ENCODE peak calls at places on chromosomes 12 and 14, in nine cellular contexts. One of them, this sample, is unnamed.

GRCh38 chr14:59520224-59520623 is 35.9 kb downstream of the JKAMP start:
- DNase-seq in body of pancreas: no peak
- DNase-seq in GM23338: no peak
- DNase-seq in dorsolateral prefrontal cortex: no peak
- DNase-seq in neural progenitor cell: no peak
- DNase-seq in AG04450: no peak
- DNase-seq in A549: no peak
- DNase-seq in ovary: no peak
- DNase-seq in IMR-90: no peak
- DNase-seq in this sample: no peak

GRCh38 chr12:66241061-66242043 is 52.3 kb downstream of the IRAK3 start:
- DNase-seq in body of pancreas: no peak
- DNase-seq in GM23338: no peak
- DNase-seq in dorsolateral prefrontal cortex: no peak
- DNase-seq in neural progenitor cell: no peak
- DNase-seq in AG04450: peak
- DNase-seq in A549: peak
- DNase-seq in ovary: no peak
- DNase-seq in IMR-90: peak
- DNase-seq in this sample: peak

GRCh38 chr12:47370421-47370820 is 290.7 kb upstream of the AMIGO2 start:
- DNase-seq in body of pancreas: no peak
- DNase-seq in GM23338: no peak
- DNase-seq in dorsolateral prefrontal cortex: no peak
- DNase-seq in neural progenitor cell: no peak
- DNase-seq in AG04450: no peak
- DNase-seq in A549: no peak
- DNase-seq in ovary: no peak
- DNase-seq in IMR-90: no peak
- DNase-seq in this sample: no peak

GRCh38 chr14:60151715-60152114 is 13.5 kb downstream of the DHRS7 start:
- DNase-seq in body of pancreas: peak
- DNase-seq in GM23338: no peak
- DNase-seq in dorsolateral prefrontal cortex: peak
- DNase-seq in neural progenitor cell: no peak
- DNase-seq in AG04450: peak
- DNase-seq in A549: peak
- DNase-seq in ovary: no peak
- DNase-seq in IMR-90: peak
- DNase-seq in this sample: peak

GRCh38 chr14:104680056-104680805 is 9.2 kb upstream of the INF2 start:
- DNase-seq in body of pancreas: peak
- DNase-seq in GM23338: no peak
- DNase-seq in dorsolateral prefrontal cortex: peak
- DNase-seq in neural progenitor cell: no peak
- DNase-seq in AG04450: no peak
- DNase-seq in A549: peak
- DNase-seq in ovary: peak
- DNase-seq in IMR-90: peak
- DNase-seq in this sample: peak

GRCh38 chr12:67710582-67710981 is 62.0 kb downstream of the DYRK2 start:
- DNase-seq in body of pancreas: peak
- DNase-seq in GM23338: no peak
- DNase-seq in dorsolateral prefrontal cortex: no peak
- DNase-seq in neural progenitor cell: no peak
- DNase-seq in AG04450: no peak
- DNase-seq in A549: peak
- DNase-seq in ovary: no peak
- DNase-seq in IMR-90: peak
- DNase-seq in this sample: no peak

GRCh38 chr12:69329669-69330428 is 18.3 kb upstream of the LYZ start:
- DNase-seq in body of pancreas: no peak
- DNase-seq in GM23338: no peak
- DNase-seq in dorsolateral prefrontal cortex: no peak
- DNase-seq in neural progenitor cell: no peak
- DNase-seq in AG04450: no peak
- DNase-seq in A549: peak
- DNase-seq in ovary: no peak
- DNase-seq in IMR-90: no peak
- DNase-seq in this sample: no peak

GRCh38 chr14:91267965-91268437 is 23.5 kb upstream of the GPR68 start:
- DNase-seq in body of pancreas: no peak
- DNase-seq in GM23338: no peak
- DNase-seq in dorsolateral prefrontal cortex: no peak
- DNase-seq in neural progenitor cell: no peak
- DNase-seq in AG04450: no peak
- DNase-seq in A549: no peak
- DNase-seq in ovary: no peak
- DNase-seq in IMR-90: no peak
- DNase-seq in this sample: no peak

GRCh38 chr12:54606556-54606955 is 18.1 kb upstream of the PPP1R1A start:
- DNase-seq in body of pancreas: no peak
- DNase-seq in GM23338: no peak
- DNase-seq in dorsolateral prefrontal cortex: no peak
- DNase-seq in neural progenitor cell: no peak
- DNase-seq in AG04450: no peak
- DNase-seq in A549: no peak
- DNase-seq in ovary: no peak
- DNase-seq in IMR-90: no peak
- DNase-seq in this sample: no peak

GRCh38 chr12:25982416-25982815 is 23.9 kb downstream of the RASSF8 start:
- DNase-seq in body of pancreas: no peak
- DNase-seq in GM23338: no peak
- DNase-seq in dorsolateral prefrontal cortex: no peak
- DNase-seq in neural progenitor cell: no peak
- DNase-seq in AG04450: no peak
- DNase-seq in A549: no peak
- DNase-seq in ovary: no peak
- DNase-seq in IMR-90: no peak
- DNase-seq in this sample: no peak

GRCh38 chr14:94650444-94650775 is 38.2 kb downstream of the SERPINA3 start:
- DNase-seq in body of pancreas: no peak
- DNase-seq in GM23338: no peak
- DNase-seq in dorsolateral prefrontal cortex: no peak
- DNase-seq in neural progenitor cell: no peak
- DNase-seq in AG04450: no peak
- DNase-seq in A549: no peak
- DNase-seq in ovary: no peak
- DNase-seq in IMR-90: no peak
- DNase-seq in this sample: no peak

GRCh38 chr12:51171884-51172514 is 936 bp downstream of the TFCP2 start:
- DNase-seq in body of pancreas: peak
- DNase-seq in GM23338: peak
- DNase-seq in dorsolateral prefrontal cortex: no peak
- DNase-seq in neural progenitor cell: peak
- DNase-seq in AG04450: no peak
- DNase-seq in A549: no peak
- DNase-seq in ovary: no peak
- DNase-seq in IMR-90: peak
- DNase-seq in this sample: peak

GRCh38 chr12:128076188-128076587 is 190.8 kb upstream of the TMEM132C start:
- DNase-seq in body of pancreas: no peak
- DNase-seq in GM23338: no peak
- DNase-seq in dorsolateral prefrontal cortex: no peak
- DNase-seq in neural progenitor cell: no peak
- DNase-seq in AG04450: no peak
- DNase-seq in A549: peak
- DNase-seq in ovary: no peak
- DNase-seq in IMR-90: no peak
- DNase-seq in this sample: peak

GRCh38 chr14:88164906-88165534 is 158.0 kb downstream of the KCNK10 start:
- DNase-seq in body of pancreas: no peak
- DNase-seq in GM23338: no peak
- DNase-seq in dorsolateral prefrontal cortex: no peak
- DNase-seq in neural progenitor cell: no peak
- DNase-seq in AG04450: no peak
- DNase-seq in A549: no peak
- DNase-seq in ovary: no peak
- DNase-seq in IMR-90: no peak
- DNase-seq in this sample: no peak
- TF ChIP-seq CTCF in body of pancreas: no peak
- TF ChIP-seq CTCF in GM23338: no peak
- TF ChIP-seq CTCF in dorsolateral prefrontal cortex: no peak
- TF ChIP-seq CTCF in neural progenitor cell: no peak
- TF ChIP-seq CTCF in AG04450: no peak
- TF ChIP-seq CTCF in A549: no peak
- TF ChIP-seq CTCF in ovary: no peak
- TF ChIP-seq CTCF in IMR-90: no peak
- TF ChIP-seq CTCF in this sample: no peak

GRCh38 chr14:73723799-73724621 is 9.8 kb upstream of the PNMA1 start:
- DNase-seq in body of pancreas: peak
- DNase-seq in GM23338: peak
- DNase-seq in dorsolateral prefrontal cortex: no peak
- DNase-seq in neural progenitor cell: peak
- DNase-seq in AG04450: peak
- DNase-seq in A549: peak
- DNase-seq in ovary: peak
- DNase-seq in IMR-90: peak
- DNase-seq in this sample: peak

GRCh38 chr14:73725116-73726024 is 11.2 kb upstream of the PNMA1 start:
- DNase-seq in body of pancreas: no peak
- DNase-seq in GM23338: no peak
- DNase-seq in dorsolateral prefrontal cortex: no peak
- DNase-seq in neural progenitor cell: no peak
- DNase-seq in AG04450: no peak
- DNase-seq in A549: no peak
- DNase-seq in ovary: peak
- DNase-seq in IMR-90: peak
- DNase-seq in this sample: peak

GRCh38 chr14:73723411-73723798 is 9.2 kb upstream of the PNMA1 start:
- DNase-seq in body of pancreas: no peak
- DNase-seq in GM23338: no peak
- DNase-seq in dorsolateral prefrontal cortex: no peak
- DNase-seq in neural progenitor cell: no peak
- DNase-seq in AG04450: no peak
- DNase-seq in A549: no peak
- DNase-seq in ovary: no peak
- DNase-seq in IMR-90: peak
- DNase-seq in this sample: peak

GRCh38 chr14:73726025-73726961 is 12.1 kb upstream of the PNMA1 start:
- DNase-seq in body of pancreas: no peak
- DNase-seq in GM23338: no peak
- DNase-seq in dorsolateral prefrontal cortex: no peak
- DNase-seq in neural progenitor cell: no peak
- DNase-seq in AG04450: no peak
- DNase-seq in A549: no peak
- DNase-seq in ovary: peak
- DNase-seq in IMR-90: no peak
- DNase-seq in this sample: peak

DNA sequence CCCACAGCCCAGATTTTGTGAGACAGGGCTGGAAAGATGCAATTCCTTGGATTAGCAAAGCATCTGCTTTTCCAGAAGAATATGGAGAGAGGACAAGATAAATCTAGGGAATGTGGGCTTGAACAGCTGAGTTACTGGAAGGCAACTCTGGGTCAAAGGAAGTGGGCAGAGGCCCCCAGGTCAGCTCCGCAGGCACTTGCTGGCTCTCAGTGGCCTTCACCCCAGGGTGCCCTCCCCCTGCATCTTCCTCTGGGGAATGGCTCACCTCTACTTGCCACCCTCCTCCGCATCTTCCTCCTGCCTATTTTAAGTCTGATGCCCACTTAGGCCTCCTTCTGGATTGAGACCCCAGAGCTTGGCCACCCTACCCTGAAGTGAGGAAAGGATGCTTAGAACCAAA is 10.5 kb upstream of the PNMA1 start:
- DNase-seq in body of pancreas: no peak
- DNase-seq in GM23338: no peak
- DNase-seq in dorsolateral prefrontal cortex: no peak
- DNase-seq in neural progenitor cell: no peak
- DNase-seq in AG04450: no peak
- DNase-seq in A549: no peak
- DNase-seq in ovary: peak
- DNase-seq in IMR-90: no peak
- DNase-seq in this sample: no peak
- H3K4me3 ChIP-seq in body of pancreas: no peak
- H3K4me3 ChIP-seq in GM23338: no peak
- H3K4me3 ChIP-seq in dorsolateral prefrontal cortex: no peak
- H3K4me3 ChIP-seq in neural progenitor cell: no peak
- H3K4me3 ChIP-seq in AG04450: no peak
- H3K4me3 ChIP-seq in A549: no peak
- H3K4me3 ChIP-seq in ovary: no peak
- H3K4me3 ChIP-seq in IMR-90: no peak
- H3K4me3 ChIP-seq in this sample: no peak

DNA sequence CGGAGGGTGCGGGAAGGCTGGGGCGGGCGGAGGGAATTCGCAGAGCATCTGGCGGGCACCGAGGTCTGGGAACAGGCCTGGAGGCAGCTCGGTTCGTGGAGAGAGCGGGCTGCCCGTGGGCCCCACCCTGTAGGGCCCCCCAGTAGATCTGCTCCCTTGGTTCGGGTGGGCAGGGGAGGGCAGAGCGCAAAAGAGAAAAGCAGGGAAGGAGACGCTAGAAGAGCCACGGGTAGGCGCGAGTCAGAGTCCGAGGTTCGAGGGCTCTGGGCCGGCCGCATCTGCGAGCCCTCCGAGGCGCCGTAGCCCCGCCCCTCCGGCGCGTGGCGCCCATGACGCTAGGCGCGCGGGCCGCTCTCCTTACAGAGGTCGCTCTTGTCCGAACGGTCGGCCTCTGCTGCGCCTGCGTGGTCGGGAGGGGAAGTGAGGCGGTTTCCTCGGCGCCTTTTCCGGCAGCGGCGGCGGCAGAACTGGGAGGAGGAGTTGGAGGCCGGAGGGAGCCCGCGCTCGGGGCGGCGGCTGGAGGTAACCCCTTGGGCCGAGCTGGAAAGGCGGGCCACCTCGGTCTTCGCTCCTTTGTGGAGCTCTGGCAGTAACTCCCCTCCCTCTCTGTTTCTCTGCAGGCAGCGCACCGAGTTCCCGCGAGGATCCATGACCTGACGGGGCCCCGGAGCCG is at the start of gene ARF6:
- DNase-seq in body of pancreas: peak
- DNase-seq in GM23338: peak
- DNase-seq in dorsolateral prefrontal cortex: peak
- DNase-seq in neural progenitor cell: peak
- DNase-seq in AG04450: peak
- DNase-seq in A549: peak
- DNase-seq in ovary: peak
- DNase-seq in IMR-90: peak
- DNase-seq in this sample: peak
- TF ChIP-seq CTCF in body of pancreas: no peak
- TF ChIP-seq CTCF in GM23338: no peak
- TF ChIP-seq CTCF in dorsolateral prefrontal cortex: peak
- TF ChIP-seq CTCF in neural progenitor cell: peak
- TF ChIP-seq CTCF in AG04450: peak
- TF ChIP-seq CTCF in A549: peak
- TF ChIP-seq CTCF in ovary: peak
- TF ChIP-seq CTCF in IMR-90: peak
- TF ChIP-seq CTCF in this sample: no peak

DNA sequence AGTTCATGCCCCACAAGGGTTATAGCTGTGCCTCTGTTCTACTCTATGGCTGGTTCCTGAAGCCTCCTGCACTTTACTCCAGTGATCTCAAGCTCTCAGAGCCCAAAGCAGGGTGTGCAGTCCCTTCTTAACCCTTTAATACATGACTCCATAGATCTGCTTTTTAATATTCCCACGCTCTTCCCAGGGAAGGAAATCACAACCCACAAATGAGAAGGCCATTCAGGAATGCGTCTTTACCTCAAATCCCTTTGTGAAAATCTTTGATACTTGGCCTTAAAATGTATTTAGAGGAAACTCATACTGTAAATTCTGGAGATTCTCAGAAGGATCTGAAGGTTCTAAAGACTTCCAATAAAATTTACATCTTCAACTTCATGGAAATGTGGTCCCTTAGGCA is 17.0 kb downstream of the NID2 start:
- DNase-seq in body of pancreas: no peak
- DNase-seq in GM23338: no peak
- DNase-seq in dorsolateral prefrontal cortex: no peak
- DNase-seq in neural progenitor cell: no peak
- DNase-seq in AG04450: no peak
- DNase-seq in A549: no peak
- DNase-seq in ovary: no peak
- DNase-seq in IMR-90: peak
- DNase-seq in this sample: peak
- H3K4me3 ChIP-seq in body of pancreas: no peak
- H3K4me3 ChIP-seq in GM23338: no peak
- H3K4me3 ChIP-seq in dorsolateral prefrontal cortex: no peak
- H3K4me3 ChIP-seq in neural progenitor cell: no peak
- H3K4me3 ChIP-seq in AG04450: no peak
- H3K4me3 ChIP-seq in A549: no peak
- H3K4me3 ChIP-seq in ovary: no peak
- H3K4me3 ChIP-seq in IMR-90: no peak
- H3K4me3 ChIP-seq in this sample: no peak

This sample was measured in choroid plexus epithelial cell.